ENCODE peak calls at places on chromosome 22, in four cellular contexts. Z is upper lobe of right lung; X is nephron progenitor cell; F is CD8-positive, alpha-beta T cell. V is an unnamed sample.

GRCh38 chr22:35154937-35155387 is 89.0 kb downstream of the ISX start:
- DNase-seq in Z (peak; percentile 68), F (no peak), X (peak; percentile 72), V (peak; percentile 60)

GRCh38 chr22:49903322-49904039 is 14.8 kb downstream of the ALG12 start:
- DNase-seq in Z (peak; percentile 42), X (no peak), F (no peak), V (no peak)

GRCh38 chr22:35514366-35514765 is 26.3 kb upstream of the RASD2 start:
- DNase-seq in F (no peak), Z (no peak), X (no peak), V (no peak)

GRCh38 chr22:42695294-42695693 is 25.4 kb downstream of the A4GALT start:
- DNase-seq in F (no peak), Z (no peak), X (no peak), V (no peak)

GRCh38 chr22:19576460-19577421 is 52.5 kb upstream of the CLDN5 start:
- DNase-seq in Z (no peak), X (peak; percentile 28), F (peak; percentile 59), V (no peak)

GRCh38 chr22:17586831-17587440 is 23.6 kb downstream of the SLC25A18 start:
- DNase-seq in X (no peak), F (no peak), Z (peak; percentile 61), V (no peak)

GRCh38 chr22:24822471-24822870 is 16.5 kb downstream of the SGSM1 start:
- DNase-seq in Z (no peak), F (no peak), X (no peak), V (no peak)

GRCh38 chr22:49295465-49295743 is 532.3 kb downstream of the BRD1 start:
- DNase-seq in X (no peak), F (peak; percentile 5), Z (no peak), V (no peak)

GRCh38 chr22:17570851-17571631 is 7.7 kb downstream of the SLC25A18 start:
- DNase-seq in F (no peak), Z (peak; percentile 79), X (no peak), V (no peak)

GRCh38 chr22:25497269-25497668 is 67.2 kb upstream of the GRK3 start:
- DNase-seq in X (no peak), Z (no peak), F (no peak), V (no peak)

GRCh38 chr22:33519140-33519973 is 400.9 kb downstream of the LARGE1 start:
- DNase-seq in Z (no peak), X (peak; percentile 41), F (no peak), V (peak; percentile 45)

GRCh38 chr22:41619979-41620645 is 731 bp downstream of the DESI1 start:
- DNase-seq in Z (peak; percentile 75), X (peak; percentile 58), F (peak; percentile 41), V (peak; percentile 24)

GRCh38 chr22:40452730-40453487 is 82.5 kb downstream of the SGSM3 start:
- DNase-seq in F (no peak), Z (no peak), X (no peak), V (no peak)

GRCh38 chr22:43890901-43891331 is 897 bp downstream of the PNPLA5 start:
- DNase-seq in F (no peak), X (no peak), Z (peak; percentile 53), V (no peak)

GRCh38 chr22:43887391-43887790 is 4.4 kb downstream of the PNPLA5 start:
- DNase-seq in F (no peak), Z (peak; percentile 47), X (no peak), V (no peak)

GRCh38 chr22:43888740-43889139 is 3.1 kb downstream of the PNPLA5 start:
- DNase-seq in Z (peak; percentile 3), F (no peak), X (no peak), V (no peak)

GRCh38 chr22:43891360-43892182 is at the start of gene PNPLA5:
- DNase-seq in F (no peak), X (peak; percentile 52), Z (peak; percentile 68), V (no peak)

GRCh38 chr22:43889366-43890253 is 2.2 kb downstream of the PNPLA5 start:
- DNase-seq in Z (peak; percentile 25), X (no peak), F (no peak), V (no peak)
- TF ChIP-seq CTCF in Z (no peak), X (no peak), F (no peak), V (no peak)

DNA sequence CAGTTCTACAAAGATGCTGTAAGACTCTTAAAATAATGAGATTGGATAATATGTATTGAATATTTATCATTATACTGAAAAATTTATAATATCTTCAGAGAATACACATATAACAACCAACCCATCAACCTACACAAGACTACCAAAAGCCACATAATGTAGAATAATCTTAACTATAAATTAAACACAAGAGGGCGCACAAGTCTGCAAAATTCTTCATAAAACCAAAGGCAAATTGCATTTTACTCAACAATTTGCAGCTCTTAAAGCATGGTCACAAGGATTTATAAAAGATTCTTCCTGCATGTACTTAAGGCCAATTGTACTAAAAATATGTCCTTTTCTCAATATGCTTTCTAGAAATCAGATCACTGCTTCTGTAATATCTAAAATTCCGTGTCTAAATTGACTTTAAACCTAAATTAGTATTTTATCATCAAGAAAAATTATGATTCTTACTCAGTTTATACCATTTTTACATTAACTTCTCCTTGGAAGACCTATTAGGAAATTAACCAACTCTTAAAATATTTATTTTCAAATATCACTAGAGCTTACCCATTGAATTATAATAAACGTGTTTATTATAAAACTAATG is 79.0 kb downstream of the TTC28 start:
- DNase-seq in Z (no peak), X (no peak), F (no peak), V (no peak)
- TF ChIP-seq CTCF in Z (peak; percentile 61), X (peak; percentile 55), F (peak; percentile 58), V (peak; percentile 81)

GRCh38 chr22:27804016-27804415 is 2.5 kb upstream of the MN1 start:
- DNase-seq in X (no peak), Z (no peak), F (no peak), V (no peak)

GRCh38 chr22:27802389-27803079 is 978 bp upstream of the MN1 start:
- DNase-seq in Z (no peak), X (no peak), F (no peak), V (no peak)

GRCh38 chr22:27805841-27806240 is 4.3 kb upstream of the MN1 start:
- DNase-seq in X (no peak), F (no peak), Z (no peak), V (no peak)

GRCh38 chr22:27801616-27802388 is at the start of gene MN1:
- DNase-seq in F (peak; percentile 58), X (peak; percentile 75), Z (peak; percentile 72), V (peak; percentile 66)

GRCh38 chr22:27804683-27805297 is 3.2 kb upstream of the MN1 start:
- DNase-seq in X (peak; percentile 77), F (peak; percentile 49), Z (peak; percentile 76), V (peak; percentile 78)
- TF ChIP-seq CTCF in X (peak; percentile 70), F (peak; percentile 60), Z (peak; percentile 73), V (peak; percentile 74)

DNA sequence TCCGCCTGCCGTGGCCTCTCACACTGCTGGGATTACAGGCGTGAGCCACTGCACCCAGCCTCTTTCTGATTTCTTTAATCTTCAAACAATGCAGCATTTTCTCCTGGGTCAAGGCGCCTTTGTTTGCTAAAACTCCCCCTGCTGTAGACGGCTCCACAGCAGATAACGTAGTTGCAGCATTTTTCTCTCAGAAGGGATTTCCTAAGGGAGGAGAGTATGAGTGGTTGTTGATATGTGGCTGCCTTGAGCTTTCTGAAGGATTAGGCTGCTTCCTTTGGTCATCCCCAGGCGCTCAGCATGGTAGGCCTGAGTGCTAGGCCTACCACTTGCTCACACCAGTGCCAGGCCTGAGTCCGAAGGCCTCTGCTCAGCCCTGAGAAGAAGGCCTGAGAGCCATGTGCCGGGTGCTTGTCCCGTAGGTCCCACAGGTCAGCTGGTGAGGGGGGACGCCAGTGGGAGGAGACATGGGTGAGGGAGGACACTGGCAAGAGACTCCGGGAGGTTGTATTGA is 18.1 kb downstream of the SMARCB1 start:
- DNase-seq in F (no peak), Z (no peak), X (no peak), V (no peak)
- TF ChIP-seq CTCF in F (no peak), Z (no peak), X (no peak), V (no peak)

GRCh38 chr22:38214248-38215056 is 12.7 kb downstream of the MAFF start:
- DNase-seq in F (peak; percentile 60), Z (peak; percentile 88), X (peak; percentile 88), V (peak; percentile 73)
- TF ChIP-seq CTCF in F (no peak), Z (peak; percentile 7), X (no peak), V (peak; percentile 19)

GRCh38 chr22:30575859-30576258 is 1.4 kb upstream of the GAL3ST1 start:
- DNase-seq in Z (no peak), F (no peak), X (no peak), V (no peak)
- TF ChIP-seq CTCF in Z (no peak), F (no peak), X (no peak), V (no peak)

GRCh38 chr22:22593964-22594656 is 35.0 kb upstream of the PRAME start:
- DNase-seq in X (peak; percentile 72), F (peak; percentile 46), Z (no peak), V (peak; percentile 41)

GRCh38 chr22:22593250-22593649 is 34.2 kb upstream of the PRAME start:
- DNase-seq in Z (no peak), X (no peak), F (no peak), V (no peak)

GRCh38 chr22:22590136-22590891 is 31.2 kb upstream of the PRAME start:
- DNase-seq in X (no peak), Z (no peak), F (no peak), V (no peak)

GRCh38 chr22:22588485-22589164 is 29.6 kb upstream of the PRAME start:
- DNase-seq in X (no peak), F (no peak), Z (no peak), V (no peak)

DNA sequence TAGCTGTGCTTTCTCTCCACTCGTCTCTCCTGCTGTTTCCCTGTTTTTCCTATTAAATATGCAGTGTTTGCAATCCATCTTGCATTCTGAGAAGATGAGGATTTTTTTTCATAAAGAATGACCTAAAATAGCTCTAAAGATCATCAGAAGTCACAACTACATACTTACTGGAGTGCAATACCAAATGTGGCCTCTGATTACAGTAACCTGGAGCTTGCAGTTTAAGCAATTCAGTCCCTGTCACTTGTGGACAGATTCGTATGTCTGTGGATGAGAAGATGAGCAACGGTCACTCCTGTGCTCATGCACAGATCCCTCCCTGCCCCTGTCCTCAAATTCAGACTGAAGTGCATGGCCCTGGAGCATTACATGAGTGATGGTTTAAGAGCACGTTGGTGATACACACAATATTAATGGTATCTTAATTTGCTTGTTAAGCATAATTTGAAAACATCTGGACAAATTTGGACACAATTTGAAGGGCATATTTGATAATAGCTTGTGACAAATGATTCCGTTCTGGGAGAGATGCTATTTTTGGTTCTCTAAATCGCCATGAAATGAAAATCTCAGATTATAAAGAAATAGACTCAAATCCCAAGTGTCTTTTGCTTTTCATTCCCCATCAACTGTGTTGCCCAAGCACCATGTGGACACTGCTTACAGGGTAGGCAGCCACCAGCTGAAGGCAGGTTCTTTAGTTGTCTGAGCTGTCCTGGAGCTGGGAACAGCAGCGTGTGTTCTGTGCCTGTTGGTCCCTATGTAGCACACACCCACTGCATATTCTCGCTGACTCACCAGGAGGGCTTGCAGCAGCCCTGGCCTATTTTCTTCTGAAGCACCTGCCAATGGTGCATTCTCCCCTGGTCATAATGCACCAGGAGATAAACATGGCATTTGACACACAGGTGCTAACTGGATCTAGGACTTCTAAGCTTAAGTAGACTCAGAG is 32.6 kb upstream of the PRAME start:
- DNase-seq in X (no peak), F (no peak), Z (no peak), V (no peak)
- TF ChIP-seq CTCF in X (no peak), F (no peak), Z (no peak), V (peak; percentile 46)

V was measured in neural crest cell.